ENCODE peak calls at places on chromosome 9, in five cellular contexts. H, A, U, G and E are unnamed samples.

GRCh38 chr9:104905931-104906330 is 22.0 kb downstream of the ABCA1 start:
- DNase-seq in U (no peak), H (no peak), G (no peak), A (no peak), E (no peak)

GRCh38 chr9:132773764-132774339 is 103.6 kb downstream of the GTF3C4 start:
- DNase-seq in H (no peak), A (no peak), U (no peak), G (no peak), E (no peak)

GRCh38 chr9:124297553-124297905 is 39.8 kb downstream of the NEK6 start:
- DNase-seq in H (peak), A (peak), G (peak), U (peak), E (peak)

GRCh38 chr9:136854113-136854841 is 2.1 kb downstream of the MAMDC4 start:
- DNase-seq in A (no peak), U (peak), G (no peak), H (no peak), E (no peak)

GRCh38 chr9:138053321-138053868 is 175.8 kb downstream of the CACNA1B start:
- DNase-seq in H (no peak), G (no peak), A (no peak), U (no peak), E (no peak)

GRCh38 chr9:69931340-69931739 is 110.7 kb downstream of the CFAP95 start:
- DNase-seq in A (no peak), G (no peak), U (no peak), H (no peak), E (no peak)

GRCh38 chr9:133932633-133933032 is 59.5 kb downstream of the VAV2 start:
- DNase-seq in G (no peak), H (no peak), U (no peak), A (no peak), E (no peak)

GRCh38 chr9:123072407-123072995 is 39.0 kb downstream of the GPR21 start:
- DNase-seq in H (no peak), A (no peak), G (no peak), U (no peak), E (no peak)

GRCh38 chr9:83059417-83059816 is 3.5 kb downstream of the RASEF start:
- DNase-seq in G (no peak), U (no peak), H (no peak), A (no peak), E (no peak)

GRCh38 chr9:104329245-104329644 is 174.8 kb upstream of the OR13F1 start:
- DNase-seq in A (no peak), H (no peak), G (no peak), U (no peak), E (no peak)

GRCh38 chr9:12640866-12641636 is 52.1 kb upstream of the TYRP1 start:
- DNase-seq in A (no peak), G (no peak), H (no peak), U (no peak), E (peak)

GRCh38 chr9:117204971-117205370 is 209.9 kb downstream of the ASTN2 start:
- DNase-seq in H (no peak), G (no peak), A (no peak), U (no peak), E (no peak)

GRCh38 chr9:91214086-91214485 is 147.6 kb downstream of the AUH start:
- DNase-seq in U (no peak), H (no peak), A (peak), G (no peak), E (no peak)

GRCh38 chr9:111516061-111516465 is 8.9 kb upstream of the ZNF483 start:
- DNase-seq in A (no peak), U (no peak), H (peak), G (no peak), E (no peak)

GRCh38 chr9:70407081-70407503 is 7.4 kb downstream of the KLF9 start:
- DNase-seq in H (peak), G (peak), U (no peak), A (peak), E (peak)

GRCh38 chr9:101427957-101428655 is 7.5 kb downstream of the ALDOB start:
- DNase-seq in G (no peak), H (no peak), A (no peak), U (no peak), E (no peak)

GRCh38 chr9:98291775-98292174 is 36.3 kb upstream of the TBC1D2 start:
- DNase-seq in A (no peak), G (no peak), H (no peak), U (no peak), E (no peak)

GRCh38 chr9:124254261-124254682 is 3.5 kb upstream of the NEK6 start:
- DNase-seq in U (no peak), A (no peak), H (no peak), G (no peak), E (no peak)

GRCh38 chr9:37996812-37997202 is 72.2 kb downstream of the SHB start:
- DNase-seq in A (no peak), U (no peak), G (no peak), H (no peak), E (no peak)

GRCh38 chr9:77846957-77847574 is 184.5 kb downstream of the GNAQ start:
- DNase-seq in G (no peak), U (no peak), A (peak), H (peak), E (no peak)

GRCh38 chr9:77848897-77849296 is 182.7 kb downstream of the GNAQ start:
- DNase-seq in H (peak), G (peak), A (peak), U (peak), E (peak)

GRCh38 chr9:31023793-31024192 is 1360.7 kb upstream of the ACO1 start:
- DNase-seq in U (no peak), A (no peak), H (no peak), G (no peak), E (no peak)

GRCh38 chr9:136585531-136586120 is 39.8 kb upstream of the NOTCH1 start:
- DNase-seq in U (no peak), G (no peak), A (no peak), H (no peak), E (no peak)

GRCh38 chr9:133141833-133142594 is 21.0 kb upstream of the RALGDS start:
- DNase-seq in A (no peak), G (no peak), H (no peak), U (peak), E (no peak)

GRCh38 chr9:35828716-35829083 is at the start of gene FAM221B:
- DNase-seq in G (no peak), U (peak), H (no peak), A (no peak), E (no peak)

GRCh38 chr9:114372971-114373591 is 14.7 kb downstream of the AKNA start:
- DNase-seq in H (no peak), A (no peak), U (peak), G (no peak), E (no peak)
- TF ChIP-seq CTCF in H (no peak), A (no peak), U (no peak), G (no peak), E (no peak)

GRCh38 chr9:115373000-115373709 is 255.2 kb upstream of the TNC start:
- DNase-seq in H (peak), G (peak), A (peak), U (no peak), E (peak)
- TF ChIP-seq CTCF in H (no peak), G (peak), A (no peak), U (no peak), E (no peak)

GRCh38 chr9:130122465-130122864 is 49.7 kb upstream of the NCS1 start:
- DNase-seq in H (no peak), G (no peak), U (no peak), A (no peak), E (no peak)
- TF ChIP-seq CTCF in H (no peak), G (no peak), U (no peak), A (no peak), E (no peak)

DNA sequence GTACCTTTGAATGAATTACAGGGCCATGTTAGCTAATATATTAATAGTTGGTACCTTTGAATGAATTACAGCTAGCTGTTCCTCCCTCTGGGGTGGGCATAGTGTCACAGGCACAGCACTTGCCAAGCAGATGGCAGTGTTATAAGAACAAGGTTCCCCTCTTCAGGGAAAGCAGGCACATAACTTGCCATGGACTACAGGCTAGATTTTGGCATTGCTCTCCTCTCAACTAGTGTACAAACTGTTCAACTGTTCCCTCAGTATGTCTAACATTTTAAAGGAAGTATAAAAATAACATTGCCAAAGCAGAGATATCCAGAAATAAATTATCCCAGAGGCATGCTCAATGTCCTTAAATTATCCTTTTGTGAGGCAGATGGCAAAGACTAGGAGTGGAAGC is 33.7 kb downstream of the ABITRAM start:
- DNase-seq in A (no peak), G (no peak), H (no peak), U (peak), E (no peak)
- TF ChIP-seq CTCF in A (no peak), G (no peak), H (no peak), U (peak), E (no peak)

GRCh38 chr9:94948567-94949235 is 222.2 kb downstream of the AOPEP start:
- DNase-seq in H (no peak), A (no peak), U (no peak), G (no peak), E (no peak)

GRCh38 chr9:94941211-94941875 is 214.8 kb downstream of the AOPEP start:
- DNase-seq in A (no peak), G (no peak), U (no peak), H (no peak), E (no peak)

GRCh38 chr9:94945191-94946144 is 219.0 kb downstream of the AOPEP start:
- DNase-seq in G (peak), U (peak), H (peak), A (peak), E (peak)

GRCh38 chr9:94946256-94946655 is 219.8 kb downstream of the AOPEP start:
- DNase-seq in G (no peak), U (no peak), H (no peak), A (no peak), E (no peak)

GRCh38 chr9:94944623-94945022 is 218.1 kb downstream of the AOPEP start:
- DNase-seq in U (no peak), G (no peak), A (no peak), H (no peak), E (no peak)
- TF ChIP-seq CTCF in U (no peak), G (no peak), A (no peak), H (no peak), E (no peak)

DNA sequence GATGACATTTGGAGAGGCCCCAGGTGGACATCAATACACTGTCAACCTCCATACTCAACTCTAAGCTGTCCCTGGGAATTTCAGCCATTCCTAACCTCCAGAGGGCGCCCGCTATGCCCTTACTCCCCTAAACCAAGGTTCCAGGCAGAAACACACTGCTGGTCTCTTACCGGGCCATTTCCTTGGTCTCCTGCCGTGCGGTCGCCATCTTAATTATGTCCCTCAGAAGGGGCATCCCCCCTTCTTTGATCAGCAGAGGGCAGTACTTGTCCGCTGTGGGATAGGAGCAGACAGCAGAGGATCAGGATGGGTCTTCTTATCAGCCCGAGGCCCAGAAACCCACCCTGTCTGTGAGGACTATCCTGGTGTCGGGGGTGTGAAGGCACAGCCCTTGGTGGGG is 9.3 kb upstream of the ZDHHC12 start:
- DNase-seq in G (peak), H (peak), A (peak), U (peak), E (peak)
- TF ChIP-seq CTCF in G (peak), H (peak), A (peak), U (peak), E (peak)